ENCODE peak calls at places on chromosomes 13 and 19, in nine cellular contexts. Q, H, F, L, K, V, Z, R and Y are unnamed samples.

GRCh38 chr19:45958763-45959516 is 14.7 kb downstream of the NOVA2 start:
- DNase-seq in H (no peak), R (peak), F (no peak), K (no peak), L (no peak), V (no peak), Z (no peak), Q (no peak), Y (no peak)

GRCh38 chr13:107117327-107118012 is 549.5 kb upstream of the ARGLU1 start:
- DNase-seq in L (no peak), R (no peak), K (no peak), Z (no peak), V (no peak), Q (no peak), H (no peak), F (no peak), Y (no peak)

GRCh38 chr19:400976-401835 is 7.7 kb downstream of the C2CD4C start:
- DNase-seq in R (no peak), K (no peak), Z (no peak), V (no peak), H (no peak), Q (no peak), L (no peak), F (peak), Y (peak)

GRCh38 chr19:47471733-47472457 is at the start of gene SLC8A2:
- DNase-seq in V (peak), H (peak), R (peak), Q (peak), L (peak), F (no peak), K (peak), Z (peak), Y (no peak)

GRCh38 chr13:31747271-31747670 is 7.9 kb downstream of the RXFP2 start:
- DNase-seq in F (no peak), R (no peak), L (no peak), K (no peak), H (no peak), Z (no peak), Q (no peak), V (no peak), Y (no peak)

GRCh38 chr19:3398114-3398899 is 31.9 kb downstream of the NFIC start:
- DNase-seq in R (no peak), Q (peak), F (peak), V (peak), H (no peak), K (no peak), Z (peak), L (no peak), Y (no peak)

GRCh38 chr13:96771501-96772367 is 222.5 kb downstream of the OXGR1 start:
- DNase-seq in Q (no peak), F (peak), V (no peak), H (no peak), K (no peak), Z (no peak), L (no peak), R (no peak), Y (no peak)

GRCh38 chr13:48334534-48335127 is 31.1 kb downstream of the RB1 start:
- DNase-seq in H (peak), L (no peak), F (no peak), Z (no peak), V (no peak), R (peak), K (no peak), Q (no peak), Y (no peak)

GRCh38 chr13:110271313-110271712 is 35.6 kb downstream of the COL4A1 start:
- DNase-seq in F (no peak), V (peak), H (no peak), R (no peak), Q (no peak), Z (no peak), K (no peak), L (no peak), Y (no peak)